ENCODE peak calls at places on chromosomes 2 and 18, in ten cellular contexts. P is CD8-positive, alpha-beta T cell; G is OCI-LY7; J is heart right ventricle; V is GM23338; Y is AG04450; D is psoas muscle; N is lower lobe of right lung; B is neural progenitor cell; F is heart left ventricle. L is an unnamed sample.
A peak's percentile ranks its signal among the peaks of the same experiment; 100 is the strongest.

GRCh38 chr2:109321570-109321969 is 192.6 kb downstream of the SH3RF3 start:
- DNase-seq in P (no peak), G (no peak), J (no peak), V (no peak), Y (no peak), D (no peak), N (no peak), B (no peak), F (no peak), L (no peak)

GRCh38 chr2:128195435-128195984 is 104.5 kb downstream of the UGGT1 start:
- DNase-seq in P (no peak), G (no peak), J (no peak), V (no peak), Y (no peak), D (no peak), N (no peak), B (no peak), F (no peak), L (no peak)

GRCh38 chr2:238216651-238217184 is 13.2 kb upstream of the ILKAP start:
- DNase-seq in P (no peak), G (no peak), J (no peak), V (no peak), Y (no peak), D (no peak), N (no peak), B (no peak), F (no peak), L (no peak)

GRCh38 chr2:15941483-15941853 is 1.1 kb downstream of the MYCN start:
- DNase-seq in P (no peak), G (no peak), J (no peak), V (peak; percentile 88), Y (no peak), D (no peak), N (no peak), B (peak; percentile 83), F (no peak), L (peak; percentile 88)

GRCh38 chr2:159617651-159618050 is 1.3 kb upstream of the BAZ2B start:
- DNase-seq in P (no peak), G (no peak), J (peak; percentile 26), V (peak; percentile 63), Y (no peak), D (no peak), N (no peak), B (peak; percentile 68), F (no peak), L (no peak)

GRCh38 chr2:9327873-9328352 is 95.4 kb downstream of the ITGB1BP1 start:
- DNase-seq in P (no peak), G (no peak), J (no peak), V (no peak), Y (no peak), D (no peak), N (no peak), B (no peak), F (no peak), L (no peak)

GRCh38 chr2:17765423-17765822 is 11.5 kb downstream of the GEN1 start:
- DNase-seq in P (no peak), G (no peak), J (no peak), V (no peak), Y (no peak), D (no peak), N (no peak), B (no peak), F (no peak), L (no peak)

GRCh38 chr2:119371111-119371510 is 4.3 kb downstream of the DBI start:
- DNase-seq in P (no peak), G (no peak), J (no peak), V (no peak), Y (no peak), D (no peak), N (no peak), B (no peak), F (no peak), L (peak; percentile 5)

DNA sequence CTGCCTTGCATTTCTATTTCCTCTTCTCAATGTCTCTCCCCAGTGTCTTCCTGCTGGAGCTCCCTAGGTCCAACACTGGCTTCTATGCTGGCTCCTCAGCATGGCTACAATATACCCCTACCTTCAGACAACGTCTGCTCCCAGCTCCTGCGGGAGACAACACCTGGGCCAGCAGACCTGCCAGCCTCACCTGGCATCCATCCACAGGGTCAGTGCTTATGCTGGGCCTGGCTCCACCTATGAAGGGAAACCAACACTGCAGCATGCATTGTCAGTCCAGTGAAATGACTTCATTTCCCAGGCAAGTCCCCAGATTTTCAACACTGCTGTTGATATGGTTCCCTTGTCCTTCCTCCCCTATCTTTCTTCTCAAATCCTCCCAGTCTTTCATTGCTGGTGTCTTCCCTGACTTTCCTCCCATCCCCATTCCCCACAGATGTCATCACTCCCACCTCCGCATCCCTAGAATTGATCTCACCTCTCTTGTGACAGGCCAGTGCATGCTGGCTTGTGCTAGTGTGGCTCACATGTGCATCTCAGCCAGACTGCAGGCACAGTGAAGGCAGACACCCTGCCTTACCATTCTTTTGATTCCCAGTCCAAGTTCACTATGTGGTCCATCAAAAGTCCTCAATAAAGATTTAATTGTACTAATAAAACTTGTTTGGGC is 98.0 kb downstream of the MYO5B start:
- DNase-seq in P (no peak), G (no peak), J (no peak), V (no peak), Y (no peak), D (no peak), N (no peak), B (no peak), F (no peak), L (no peak)
- H3K27ac ChIP-seq in P (no peak overlapping the region), G (no peak overlapping the region), J (no peak overlapping the region), V (no peak overlapping the region), Y (no peak overlapping the region), D (peak overlapping the region; percentile 46), N (no peak overlapping the region), B (no peak overlapping the region), F (no peak overlapping the region), L (no peak overlapping the region)

GRCh38 chr2:156896294-156896693 is 361.2 kb upstream of the GALNT5 start:
- DNase-seq in P (no peak), G (no peak), J (no peak), V (no peak), Y (no peak), D (no peak), N (no peak), B (no peak), F (no peak), L (no peak)

GRCh38 chr2:156891609-156892008 is 365.9 kb upstream of the GALNT5 start:
- DNase-seq in P (no peak), G (no peak), J (no peak), V (no peak), Y (no peak), D (no peak), N (no peak), B (no peak), F (no peak), L (no peak)

GRCh38 chr2:156897548-156897947 is 360.0 kb upstream of the GALNT5 start:
- DNase-seq in P (no peak), G (no peak), J (no peak), V (no peak), Y (no peak), D (no peak), N (no peak), B (no peak), F (no peak), L (no peak)

GRCh38 chr2:156890498-156891148 is 366.9 kb upstream of the GALNT5 start:
- DNase-seq in P (no peak), G (no peak), J (no peak), V (no peak), Y (no peak), D (no peak), N (no peak), B (no peak), F (no peak), L (no peak)

DNA sequence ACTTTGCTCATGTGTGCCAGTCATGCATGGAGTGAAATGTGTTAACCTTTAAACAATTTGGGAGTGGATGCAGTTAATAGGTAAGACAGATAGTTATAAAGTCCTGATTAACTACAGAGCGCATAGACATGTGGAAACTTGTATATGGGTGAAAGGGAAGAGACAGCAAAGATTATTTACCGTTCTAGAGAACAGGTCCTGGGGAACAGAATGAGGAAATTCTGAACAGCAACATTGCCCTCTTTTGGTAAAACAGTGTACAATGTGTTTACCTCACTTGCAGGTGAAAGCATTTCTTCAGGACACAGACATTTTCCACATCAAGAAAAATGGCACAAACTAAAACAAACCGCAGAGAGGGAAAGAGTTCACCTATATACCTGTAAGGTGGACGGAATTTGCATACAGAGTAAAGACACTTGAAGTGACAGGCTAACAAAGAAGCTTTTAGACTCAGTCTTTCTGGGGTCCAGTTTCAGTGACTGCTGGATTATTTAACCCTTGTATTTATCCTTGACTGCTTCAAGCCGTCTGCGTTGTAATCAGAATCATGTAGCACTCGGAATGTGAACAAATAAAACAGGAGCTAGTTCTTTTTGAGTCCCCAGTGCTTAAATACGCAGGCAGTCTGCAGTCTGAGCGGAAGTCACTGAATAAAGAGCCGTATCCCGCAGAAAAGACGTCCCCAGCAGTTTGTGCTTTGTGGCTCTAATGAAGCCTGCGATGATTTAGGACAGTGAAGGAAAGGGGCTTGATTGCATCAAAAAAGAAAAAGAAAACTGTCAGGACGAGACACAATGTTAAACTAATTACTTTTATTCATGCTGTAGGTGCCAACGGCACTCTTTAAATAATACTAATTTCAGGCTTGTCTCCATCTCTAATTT is 364.8 kb upstream of the GALNT5 start:
- DNase-seq in P (no peak), G (peak; percentile 15), J (no peak), V (peak; percentile 77), Y (no peak), D (no peak), N (no peak), B (peak; percentile 67), F (no peak), L (no peak)
- TF ChIP-seq CTCF in P (no peak), G (peak; percentile 69), J (peak; percentile 53), V (peak; percentile 87), Y (peak; percentile 58), D (peak; percentile 51), N (peak; percentile 55), B (peak; percentile 73), F (peak; percentile 36), L (peak; percentile 84)

DNA sequence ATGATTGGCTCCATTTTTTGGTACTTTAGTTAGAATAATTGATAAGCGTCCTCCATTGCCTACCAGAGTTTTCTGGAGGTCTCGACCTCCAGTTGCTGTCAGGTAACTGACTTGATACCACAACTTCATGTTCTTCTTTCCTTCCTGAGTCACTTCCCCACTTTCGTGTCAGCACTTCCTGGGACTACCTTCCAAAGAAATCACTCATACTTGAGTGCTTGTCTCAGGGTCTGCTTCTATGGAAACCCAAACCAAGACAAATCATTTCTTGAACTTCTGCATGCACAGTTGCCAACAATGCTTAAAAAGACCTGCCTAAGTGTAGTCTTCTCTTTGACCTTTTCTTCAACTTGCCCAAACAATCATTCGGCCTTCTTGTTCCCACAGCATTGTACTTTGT is 210.3 kb upstream of the ETAA1 start:
- DNase-seq in P (no peak), G (no peak), J (no peak), V (no peak), Y (no peak), D (no peak), N (no peak), B (no peak), F (no peak), L (no peak)
- H3K27ac ChIP-seq in P (no peak overlapping the region), G (no peak overlapping the region), J (no peak overlapping the region), V (no peak overlapping the region), Y (no peak overlapping the region), D (no peak overlapping the region), N (no peak overlapping the region), B (no peak overlapping the region), F (no peak overlapping the region), L (no peak overlapping the region)

GRCh38 chr18:7035807-7036206 is 81.8 kb downstream of the LAMA1 start:
- DNase-seq in P (no peak), G (no peak), J (no peak), V (no peak), Y (no peak), D (no peak), N (no peak), B (no peak), F (no peak), L (no peak)

GRCh38 chr18:7032537-7032936 is 85.1 kb downstream of the LAMA1 start:
- DNase-seq in P (no peak), G (no peak), J (no peak), V (no peak), Y (no peak), D (no peak), N (no peak), B (no peak), F (no peak), L (no peak)

GRCh38 chr18:7034924-7035323 is 82.7 kb downstream of the LAMA1 start:
- DNase-seq in P (no peak), G (no peak), J (no peak), V (no peak), Y (no peak), D (no peak), N (no peak), B (no peak), F (no peak), L (no peak)

GRCh38 chr18:7037470-7037869 is 80.1 kb downstream of the LAMA1 start:
- DNase-seq in P (no peak), G (no peak), J (no peak), V (no peak), Y (no peak), D (no peak), N (no peak), B (no peak), F (no peak), L (no peak)

GRCh38 chr18:7038330-7038846 is 79.2 kb downstream of the LAMA1 start:
- DNase-seq in P (no peak), G (peak; percentile 1), J (peak; percentile 46), V (peak; percentile 92), Y (peak; percentile 94), D (peak; percentile 84), N (peak; percentile 62), B (peak; percentile 76), F (peak; percentile 74), L (peak; percentile 95)
- TF ChIP-seq CTCF in P (no peak), G (peak; percentile 66), J (peak; percentile 38), V (peak; percentile 95), Y (peak; percentile 71), D (peak; percentile 30), N (peak; percentile 45), B (peak; percentile 81), F (peak; percentile 39), L (peak; percentile 93)